ENCODE peak calls at places on chromosomes 6 and 20, in four cellular contexts. R is GM19239; D is activated CD8-positive, alpha-beta memory T cell treated with anti-CD3 and anti-CD28 coated beads for 4 hours; B is stimulated activated CD8-positive, alpha-beta memory T cell treated with anti-CD3 and anti-CD28 coated beads, Interleukin-4, amount 100 ng/mL, for 1 hour. M is an unnamed sample.

GRCh38 chr20:64150756-64151633 is 13.3 kb upstream of the MYT1 start:
- DNase-seq in D (no peak), B (no peak), R (no peak), M (no peak)

GRCh38 chr20:13649548-13649947 is 10.8 kb upstream of the TASP1 start:
- DNase-seq in R (no peak), D (no peak), B (no peak), M (no peak)

GRCh38 chr6:6557871-6558270 is 30.6 kb upstream of the LY86 start:
- DNase-seq in R (no peak), B (no peak), D (no peak), M (no peak)

GRCh38 chr6:49949062-49949461 is 14.9 kb downstream of the DEFB114 start:
- DNase-seq in B (no peak), R (no peak), D (no peak), M (no peak)

GRCh38 chr6:132381381-132381780 is 19.9 kb downstream of the MOXD1 start:
- DNase-seq in D (no peak), B (no peak), R (no peak), M (no peak)

GRCh38 chr20:8116067-8116811 is 15.8 kb upstream of the PLCB1 start:
- DNase-seq in R (no peak), B (no peak), D (no peak), M (no peak)

GRCh38 chr6:158697798-158698197 is 47.9 kb downstream of the SYTL3 start:
- DNase-seq in R (no peak), D (no peak), B (no peak), M (no peak)

GRCh38 chr6:138818496-138819194 is 22.8 kb downstream of the ECT2L start:
- DNase-seq in D (no peak), R (peak; percentile 16), B (no peak), M (no peak)

GRCh38 chr20:24984963-24985640 is 7.4 kb downstream of the APMAP start:
- DNase-seq in R (no peak), B (no peak), D (no peak), M (no peak)

GRCh38 chr6:73766040-73766439 is 70.0 kb downstream of the CD109 start:
- DNase-seq in B (no peak), R (no peak), D (no peak), M (no peak)

GRCh38 chr6:40274058-40274457 is 313.1 kb downstream of the LRFN2 start:
- DNase-seq in D (no peak), B (no peak), R (no peak), M (no peak)

GRCh38 chr6:75230484-75231325 is 12.9 kb downstream of the COX7A2 start:
- DNase-seq in R (no peak), B (no peak), D (no peak), M (peak; percentile 61)

GRCh38 chr6:123393333-123393732 is 243.4 kb downstream of the TRDN start:
- DNase-seq in R (no peak), B (no peak), D (no peak), M (no peak)

GRCh38 chr20:64188682-64189529 is 24.7 kb downstream of the MYT1 start:
- DNase-seq in R (no peak), B (no peak), D (no peak), M (peak; percentile 71)

GRCh38 chr6:168545428-168545827 is 104.4 kb downstream of the SMOC2 start:
- DNase-seq in D (no peak), B (no peak), R (no peak), M (no peak)

GRCh38 chr20:44134897-44135810 is 51.8 kb downstream of the JPH2 start:
- DNase-seq in B (no peak), R (no peak), D (no peak), M (no peak)

GRCh38 chr6:134249759-134250602 is 67.9 kb downstream of the SGK1 start:
- DNase-seq in B (no peak), R (no peak), D (no peak), M (no peak)

GRCh38 chr6:24004659-24005058 is 121.4 kb upstream of the NRSN1 start:
- DNase-seq in B (no peak), R (no peak), D (no peak), M (no peak)

GRCh38 chr6:152981989-152982767 is 663 bp downstream of the FBXO5 start:
- DNase-seq in R (no peak), B (no peak), D (no peak), M (peak; percentile 57)

GRCh38 chr6:170082067-170082466 is 208.8 kb downstream of the DLL1 start:
- DNase-seq in D (no peak), R (no peak), B (no peak), M (no peak)